ENCODE peak calls at places on chromosomes 7 and 10, in ten cellular contexts. O, C, M, W, D, J, E, N, G and K are unnamed samples.
A peak's percentile ranks its signal among the peaks of the same experiment; 100 is the strongest.

GRCh38 chr10:52752801-52753437 is 19.7 kb downstream of the MBL2 start:
- DNase-seq in E (no peak), G (no peak), J (no peak), N (no peak), C (no peak), O (no peak), W (no peak), D (no peak), M (no peak), K (no peak)

GRCh38 chr10:1107004-1107403 is 50.8 kb downstream of the WDR37 start:
- DNase-seq in O (no peak), J (no peak), N (no peak), E (no peak), M (no peak), D (no peak), W (no peak), C (no peak), G (no peak), K (no peak)

GRCh38 chr10:71975087-71975890 is 11.1 kb downstream of the CHST3 start:
- DNase-seq in E (no peak), O (no peak), N (no peak), M (peak; percentile 41), C (no peak), J (no peak), G (no peak), W (no peak), D (no peak), K (no peak)

GRCh38 chr10:3746634-3747033 is 38.4 kb downstream of the KLF6 start:
- DNase-seq in J (no peak), M (no peak), C (no peak), D (no peak), G (no peak), N (no peak), E (no peak), O (no peak), W (no peak), K (no peak)

GRCh38 chr10:69958232-69958902 is 94.3 kb upstream of the MACROH2A2 start:
- DNase-seq in D (peak; percentile 61), E (peak; percentile 73), J (peak; percentile 62), M (no peak), W (peak; percentile 69), G (peak; percentile 79), O (peak; percentile 42), C (peak; percentile 44), N (peak; percentile 21), K (peak; percentile 26)

GRCh38 chr10:86747796-86748581 is 8.4 kb upstream of the BMPR1A start:
- DNase-seq in G (no peak), E (no peak), C (no peak), W (peak; percentile 56), M (no peak), J (peak; percentile 24), D (no peak), O (no peak), N (no peak), K (no peak)

GRCh38 chr7:24572421-24573007 is 738 bp upstream of the PALS2 start:
- DNase-seq in M (peak; percentile 49), G (peak; percentile 21), N (no peak), C (peak; percentile 67), O (peak; percentile 53), J (peak; percentile 46), W (peak; percentile 45), E (peak; percentile 54), D (peak; percentile 26), K (peak; percentile 33)

GRCh38 chr10:6579904-6580278 is at the start of gene PRKCQ:
- DNase-seq in J (no peak), W (no peak), N (no peak), G (peak; percentile 61), D (no peak), E (no peak), C (peak; percentile 42), O (peak; percentile 11), M (peak; percentile 21), K (no peak)

GRCh38 chr7:158765020-158765419 is 60.4 kb upstream of the NCAPG2 start:
- DNase-seq in O (no peak), E (no peak), J (no peak), D (no peak), G (no peak), N (no peak), M (no peak), W (no peak), C (no peak), K (no peak)

GRCh38 chr10:91313761-91314520 is 93.5 kb downstream of the PCGF5 start:
- DNase-seq in N (no peak), D (no peak), O (peak; percentile 77), J (peak; percentile 93), E (no peak), G (no peak), M (no peak), C (peak; percentile 76), W (peak; percentile 79), K (peak; percentile 65)

GRCh38 chr10:95333997-95334792 is 43.4 kb upstream of the PDLIM1 start:
- DNase-seq in N (no peak), O (peak; percentile 92), M (peak; percentile 53), C (peak; percentile 93), J (peak; percentile 94), G (no peak), E (no peak), W (peak; percentile 94), D (no peak), K (peak; percentile 83)

DNA sequence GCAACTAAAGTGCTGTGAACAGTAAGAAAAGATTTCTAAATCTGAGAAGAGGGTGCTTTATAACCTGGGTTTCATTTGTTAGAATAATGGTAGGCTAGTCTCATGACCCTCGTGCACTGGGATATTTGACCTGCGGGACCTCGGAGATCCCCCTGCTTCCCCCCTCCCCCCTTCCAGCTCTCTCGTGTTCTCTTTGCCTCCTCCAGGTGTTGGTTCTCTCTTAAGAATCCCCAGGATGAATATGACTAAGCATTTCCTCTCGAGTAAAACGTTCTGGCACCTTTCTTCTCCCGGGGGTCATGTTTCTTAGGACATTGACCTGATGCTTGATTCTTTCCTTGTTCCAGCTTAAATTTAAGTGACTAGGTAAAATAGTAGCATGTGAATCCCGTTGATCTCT is 71.2 kb downstream of the SHH start:
- DNase-seq in G (peak; percentile 73), W (no peak), J (no peak), N (no peak), C (no peak), D (peak; percentile 85), O (no peak), E (no peak), M (no peak), K (no peak)
- H3K4me3 ChIP-seq in G (no peak overlapping the region), W (no peak overlapping the region), J (no peak overlapping the region), N (no peak overlapping the region), C (no peak overlapping the region), D (peak overlapping the region; percentile 31), O (no peak overlapping the region), E (no peak overlapping the region), M (no peak overlapping the region), K (no peak overlapping the region)

DNA sequence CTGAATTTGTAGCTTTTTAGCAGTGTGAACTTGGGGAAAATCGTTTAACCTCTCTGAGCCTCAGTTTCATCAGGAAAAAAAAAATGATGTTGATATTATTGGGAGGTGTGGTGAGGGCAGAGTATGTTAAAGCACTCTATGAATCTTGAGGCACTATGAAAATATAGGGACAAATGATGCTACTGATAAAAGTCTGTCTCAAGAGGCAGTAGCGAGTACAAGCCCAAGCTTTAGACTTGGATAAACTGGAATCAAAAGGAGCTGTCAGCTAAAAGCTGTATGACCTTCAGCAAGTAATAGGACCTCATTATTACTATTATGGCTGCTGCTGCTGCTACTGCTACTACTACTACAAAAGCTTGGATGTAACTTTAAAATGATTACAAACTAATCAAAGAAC is 8.4 kb downstream of the ZNF277 start:
- DNase-seq in O (no peak), C (no peak), G (no peak), N (no peak), E (no peak), M (no peak), D (no peak), J (no peak), W (no peak), K (no peak)
- TF ChIP-seq CTCF in O (no peak), C (peak; percentile 23), G (no peak), N (no peak), E (peak; percentile 18), M (no peak), D (no peak), J (no peak), W (no peak), K (peak; percentile 21)

GRCh38 chr7:41943098-41943577 is 240.2 kb upstream of the INHBA start:
- DNase-seq in G (peak; percentile 88), D (peak; percentile 76), W (peak; percentile 82), N (peak; percentile 56), E (peak; percentile 85), O (peak; percentile 83), J (peak; percentile 76), C (peak; percentile 66), M (peak; percentile 90), K (peak; percentile 59)
- H3K4me3 ChIP-seq in G (peak overlapping the region; percentile 49), D (no peak overlapping the region), W (peak overlapping the region; percentile 48), N (peak overlapping the region; percentile 3), E (peak overlapping the region; percentile 34), O (peak overlapping the region; percentile 20), J (peak overlapping the region; percentile 41), C (peak overlapping the region; percentile 56), M (peak overlapping the region; percentile 20), K (no peak overlapping the region)

GRCh38 chr10:121113385-121113696 is 262.2 kb downstream of the WDR11 start:
- DNase-seq in W (no peak), D (no peak), N (no peak), O (no peak), G (no peak), M (no peak), C (peak; percentile 25), E (no peak), J (no peak), K (no peak)
- TF ChIP-seq CTCF in W (no peak), D (no peak), N (no peak), O (no peak), G (no peak), M (no peak), C (no peak), E (no peak), J (no peak), K (no peak)

GRCh38 chr7:30752484-30752883 is 549 bp downstream of the INMT start:
- DNase-seq in J (no peak), N (no peak), W (no peak), M (no peak), C (no peak), O (no peak), G (no peak), D (no peak), E (no peak), K (no peak)

GRCh38 chr7:30750010-30750409 is 1.9 kb upstream of the INMT start:
- DNase-seq in W (no peak), J (no peak), C (no peak), N (no peak), G (no peak), M (no peak), D (no peak), E (no peak), O (no peak), K (no peak)

GRCh38 chr7:30751696-30752273 is at the start of gene INMT:
- DNase-seq in O (no peak), E (no peak), D (no peak), M (no peak), C (no peak), W (no peak), J (no peak), N (no peak), G (no peak), K (no peak)

GRCh38 chr7:30750574-30751256 is 1.2 kb upstream of the INMT start:
- DNase-seq in O (peak; percentile 95), J (peak; percentile 95), W (peak; percentile 82), D (no peak), C (peak; percentile 93), N (no peak), G (no peak), E (no peak), M (no peak), K (peak; percentile 88)

GRCh38 chr7:30751257-30751650 is 681 bp upstream of the INMT start:
- DNase-seq in N (no peak), J (no peak), E (no peak), M (no peak), O (no peak), G (no peak), W (no peak), D (no peak), C (no peak), K (no peak)
- H3K4me3 ChIP-seq in N (no peak overlapping the region), J (no peak overlapping the region), E (no peak overlapping the region), M (no peak overlapping the region), O (no peak overlapping the region), G (no peak overlapping the region), W (no peak overlapping the region), D (no peak overlapping the region), C (peak overlapping the region; percentile 56), K (no peak overlapping the region)